ENCODE peak calls at places on chromosomes 13 and 19, in nine cellular contexts. P is tibial artery, V is right lobe of liver, W is left lung, X is trophoblast cell, Q is mesendoderm, E is WERI-Rb-1, C is IMR-90, M is neural progenitor cell. F is an unnamed sample. For H3K27me3 and H3K36me3, the result is how much of the 10 kb centered on the place peaks cover.

GRCh38 chr19:2271516-2272103 is 10.4 kb downstream of the PEAK3 start:
- DNase-seq in P (no peak), V (peak), W (no peak), X (no peak), Q (no peak), E (no peak), C (peak), M (peak), F (peak)

GRCh38 chr13:112998506-112999280 is 29.7 kb downstream of the MCF2L start:
- DNase-seq in P (no peak), V (peak), W (no peak), X (no peak), Q (no peak), E (no peak), C (no peak), M (no peak), F (no peak)

GRCh38 chr13:26460652-26461051 is 96.8 kb upstream of the WASF3 start:
- DNase-seq in P (no peak), V (no peak), W (no peak), X (no peak), Q (no peak), E (no peak), C (peak), M (no peak), F (no peak)

GRCh38 chr13:27522847-27523246 is 72.5 kb upstream of the MTIF3 start:
- DNase-seq in P (no peak), V (no peak), W (no peak), X (no peak), Q (no peak), E (no peak), C (no peak), M (no peak), F (no peak)

GRCh38 chr13:29754486-29754806 is 96.0 kb downstream of the UBL3 start:
- DNase-seq in P (no peak), V (no peak), W (no peak), X (peak), Q (peak), E (no peak), C (peak), M (no peak), F (peak)

GRCh38 chr13:104143760-104144406 is 1077.7 kb upstream of the SLC10A2 start:
- DNase-seq in P (no peak), V (no peak), W (no peak), X (no peak), Q (peak), E (no peak), C (no peak), M (peak), F (no peak)

GRCh38 chr13:102517959-102518358 is 78.8 kb upstream of the TPP2 start:
- DNase-seq in P (no peak), V (no peak), W (no peak), X (no peak), Q (no peak), E (no peak), C (no peak), M (no peak), F (no peak)

GRCh38 chr19:14700711-14701110 is 10.9 kb downstream of the ZNF333 start:
- DNase-seq in P (no peak), V (no peak), W (no peak), X (no peak), Q (no peak), E (no peak), C (no peak), M (no peak), F (no peak)

GRCh38 chr19:3819989-3820388 is 33.8 kb upstream of the MATK start:
- DNase-seq in P (no peak), V (no peak), W (no peak), X (no peak), Q (no peak), E (no peak), C (no peak), M (no peak), F (no peak)

GRCh38 chr13:100526299-100527030 is 62.1 kb downstream of the GGACT start:
- DNase-seq in P (no peak), V (no peak), W (no peak), X (no peak), Q (no peak), E (peak), C (no peak), M (peak), F (peak)

GRCh38 chr19:34184880-34185491 is 12.7 kb downstream of the LSM14A start:
- DNase-seq in P (no peak), V (no peak), W (no peak), X (no peak), Q (no peak), E (no peak), C (no peak), M (no peak), F (no peak)

GRCh38 chr13:41603917-41604316 is 146.6 kb downstream of the RGCC start:
- DNase-seq in P (no peak), V (no peak), W (no peak), X (no peak), Q (no peak), E (no peak), C (peak), M (no peak), F (no peak)

GRCh38 chr19:37988758-37989635 is 82.0 kb downstream of the SIPA1L3 start:
- DNase-seq in P (no peak), V (peak), W (no peak), X (no peak), Q (peak), E (no peak), C (no peak), M (peak), F (peak)

GRCh38 chr19:15154002-15154612 is 46.7 kb downstream of the NOTCH3 start:
- DNase-seq in P (peak), V (no peak), W (no peak), X (peak), Q (peak), E (peak), C (peak), M (peak), F (peak)

GRCh38 chr13:30806784-30807183 is 71.4 kb downstream of the ALOX5AP start:
- DNase-seq in P (no peak), V (no peak), W (no peak), X (no peak), Q (no peak), E (no peak), C (peak), M (no peak), F (no peak)

GRCh38 chr13:28540612-28541011 is 45.7 kb upstream of the FLT1 start:
- DNase-seq in P (no peak), V (no peak), W (no peak), X (peak), Q (no peak), E (no peak), C (peak), M (no peak), F (peak)

GRCh38 chr13:57629391-57629804 is 2.1 kb upstream of the PCDH17 start:
- DNase-seq in P (peak), V (no peak), W (no peak), X (no peak), Q (no peak), E (no peak), C (no peak), M (no peak), F (peak)
- H3K4me3 ChIP-seq in P (peak), V (peak), W (peak), X (peak), Q (peak), E (peak), C (peak), M (peak), F (peak)

GRCh38 chr19:17949956-17950309 is 17.0 kb upstream of the KCNN1 start:
- DNase-seq in P (no peak), V (no peak), W (no peak), X (no peak), Q (peak), E (no peak), C (no peak), M (no peak), F (peak)

GRCh38 chr19:17948967-17949930 is 16.4 kb downstream of the CCDC124 start:
- DNase-seq in P (no peak), V (no peak), W (no peak), X (no peak), Q (no peak), E (peak), C (no peak), M (peak), F (peak)

GRCh38 chr19:17946965-17947784 is 14.4 kb downstream of the CCDC124 start:
- DNase-seq in P (no peak), V (no peak), W (no peak), X (no peak), Q (peak), E (peak), C (no peak), M (no peak), F (no peak)

GRCh38 chr19:17947815-17948473 is 15.1 kb downstream of the CCDC124 start:
- DNase-seq in P (peak), V (peak), W (peak), X (peak), Q (peak), E (peak), C (peak), M (peak), F (peak)

GRCh38 chr19:17948474-17948966 is 15.7 kb downstream of the CCDC124 start:
- DNase-seq in P (no peak), V (no peak), W (no peak), X (no peak), Q (no peak), E (peak), C (no peak), M (no peak), F (no peak)
- H3K27me3 ChIP-seq in P (half or more), V (under half), W (half or more), X (under half), Q (under half), E (under half), C (under half), M (half or more), F (under half)

DNA sequence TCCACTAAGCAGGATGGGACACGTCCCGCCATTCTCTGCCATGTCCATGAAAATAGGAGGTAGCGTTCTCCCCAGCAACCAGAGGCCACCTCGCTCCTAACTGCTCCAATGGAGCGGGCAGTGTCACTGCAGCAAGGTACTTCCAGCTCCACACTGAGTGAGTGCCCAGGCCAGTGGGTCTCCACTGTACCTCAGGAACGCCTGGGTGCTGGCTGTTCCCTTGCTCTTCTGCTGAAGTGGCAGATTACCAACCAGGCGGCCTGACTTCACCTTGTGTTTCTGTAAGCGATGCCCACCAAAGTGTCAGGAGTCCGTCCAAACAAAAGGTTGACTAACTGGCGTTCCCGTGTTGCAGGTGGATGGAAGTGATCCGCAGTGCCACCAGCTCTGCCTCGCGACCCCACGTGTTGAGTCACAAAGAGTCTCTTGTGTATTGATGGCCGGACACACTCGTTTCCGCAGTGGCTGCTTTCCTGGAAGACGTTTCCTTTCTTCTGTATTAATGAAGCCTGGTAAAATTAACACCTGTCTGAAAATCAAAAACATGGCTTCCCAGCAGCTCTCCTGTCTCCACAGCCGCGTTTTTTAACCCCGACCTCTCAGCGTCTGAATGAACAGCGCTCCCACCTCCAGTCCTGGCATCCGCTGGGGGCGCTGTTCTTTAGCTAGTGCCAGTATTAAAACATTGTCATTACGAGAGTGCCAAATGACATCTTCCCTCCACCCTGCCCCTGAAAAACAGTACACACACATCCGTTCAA is 128.8 kb downstream of the STK24 start:
- DNase-seq in P (no peak), V (no peak), W (no peak), X (no peak), Q (peak), E (peak), C (no peak), M (peak), F (peak)
- H3K36me3 ChIP-seq in P (under half), V (half or more), W (half or more), X (half or more), Q (under half), E (half or more), C (half or more), M (under half), F (under half)

GRCh38 chr13:51538626-51539179 is 45.6 kb upstream of the WDFY2 start:
- DNase-seq in P (no peak), V (no peak), W (no peak), X (no peak), Q (no peak), E (peak), C (no peak), M (no peak), F (no peak)
- H3K4me3 ChIP-seq in P (no peak), V (no peak), W (no peak), X (no peak), Q (no peak), E (no peak), C (no peak), M (no peak), F (no peak)

GRCh38 chr13:111485491-111486250 is 165.2 kb downstream of the TEX29 start:
- DNase-seq in P (no peak), V (no peak), W (no peak), X (no peak), Q (no peak), E (peak), C (no peak), M (no peak), F (no peak)
- H3K27me3 ChIP-seq in P (under half), V (under half), W (under half), X (under half), Q (under half), E (half or more), C (under half), M (under half), F (under half)

GRCh38 chr13:46140044-46140443 is 35.2 kb upstream of the CPB2 start:
- DNase-seq in P (no peak), V (no peak), W (no peak), X (no peak), Q (no peak), E (no peak), C (no peak), M (no peak), F (no peak)
- H3K36me3 ChIP-seq in P (under half), V (under half), W (half or more), X (under half), Q (under half), E (under half), C (under half), M (under half), F (under half)

DNA sequence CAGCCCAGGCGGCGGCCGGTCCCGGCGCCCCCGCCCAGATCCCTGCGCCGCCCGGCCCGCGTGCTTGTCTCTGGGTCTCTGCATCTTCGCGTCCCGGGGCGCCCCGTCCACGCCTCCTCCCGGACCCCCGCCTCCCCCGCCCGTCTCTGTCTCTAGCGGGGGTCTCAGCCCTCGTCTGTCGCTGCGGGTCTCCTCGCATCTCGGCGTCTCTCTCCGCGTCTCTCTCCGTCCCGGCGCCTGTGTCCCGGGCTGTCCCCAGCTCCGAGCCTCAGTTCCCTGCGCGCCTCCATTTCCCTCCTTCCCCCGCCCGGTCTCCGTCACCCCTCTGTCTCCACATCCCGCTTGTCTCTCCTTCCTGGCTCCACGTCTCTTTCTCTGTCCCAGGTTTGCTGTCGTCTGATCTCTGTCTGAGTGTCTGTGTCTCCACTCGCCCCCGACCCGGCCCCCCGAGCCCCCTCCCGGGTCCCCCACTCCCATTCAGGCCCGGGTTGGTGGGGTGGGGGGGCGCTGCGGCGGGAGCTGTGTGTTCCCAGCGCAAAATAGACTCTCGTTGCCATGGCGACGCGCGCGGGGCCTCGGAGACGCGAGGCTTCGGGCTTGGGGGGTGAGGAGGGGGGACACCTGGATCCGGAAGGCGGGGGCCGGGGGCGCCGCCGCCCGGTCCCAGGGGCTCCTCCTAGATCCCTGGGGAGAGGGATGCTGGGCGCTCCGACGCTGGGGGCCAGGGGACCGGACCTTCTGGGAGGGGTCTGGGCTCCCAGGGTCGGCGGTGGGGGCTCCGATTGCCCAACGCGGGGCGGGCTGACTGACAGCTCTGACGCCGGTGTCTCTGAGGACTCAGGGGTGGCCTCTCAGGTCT is 8.7 kb upstream of the SHISA7 start:
- DNase-seq in P (no peak), V (no peak), W (no peak), X (no peak), Q (no peak), E (no peak), C (no peak), M (peak), F (peak)
- H3K4me3 ChIP-seq in P (no peak), V (no peak), W (no peak), X (no peak), Q (no peak), E (peak), C (peak), M (peak), F (peak)

GRCh38 chr19:13057147-13057572 is 45.5 kb downstream of the LYL1 start:
- DNase-seq in P (no peak), V (no peak), W (no peak), X (no peak), Q (no peak), E (no peak), C (no peak), M (peak), F (peak)

GRCh38 chr19:13056052-13056660 is 46.5 kb downstream of the LYL1 start:
- DNase-seq in P (peak), V (no peak), W (peak), X (no peak), Q (peak), E (no peak), C (peak), M (peak), F (peak)

GRCh38 chr19:13054605-13055212 is 47.9 kb downstream of the LYL1 start:
- DNase-seq in P (no peak), V (no peak), W (no peak), X (no peak), Q (no peak), E (no peak), C (no peak), M (no peak), F (peak)

GRCh38 chr19:13053761-13054604 is 48.7 kb downstream of the LYL1 start:
- DNase-seq in P (peak), V (peak), W (peak), X (no peak), Q (peak), E (no peak), C (peak), M (peak), F (peak)

GRCh38 chr19:13055213-13056051 is 47.2 kb downstream of the LYL1 start:
- DNase-seq in P (peak), V (no peak), W (peak), X (no peak), Q (peak), E (peak), C (peak), M (peak), F (peak)
- H3K27me3 ChIP-seq in P (under half), V (under half), W (under half), X (under half), Q (under half), E (under half), C (under half), M (half or more), F (half or more)

GRCh38 chr19:10662384-10663251 is 8.5 kb downstream of the ILF3 start:
- DNase-seq in P (no peak), V (no peak), W (no peak), X (peak), Q (no peak), E (no peak), C (peak), M (no peak), F (peak)

GRCh38 chr19:10660346-10660745 is 6.2 kb downstream of the ILF3 start:
- DNase-seq in P (no peak), V (no peak), W (no peak), X (peak), Q (no peak), E (no peak), C (no peak), M (no peak), F (peak)

GRCh38 chr19:10667867-10668266 is 13.7 kb downstream of the ILF3 start:
- DNase-seq in P (no peak), V (no peak), W (no peak), X (no peak), Q (no peak), E (no peak), C (no peak), M (no peak), F (peak)

GRCh38 chr19:10661946-10662345 is 7.8 kb downstream of the ILF3 start:
- DNase-seq in P (no peak), V (no peak), W (no peak), X (no peak), Q (no peak), E (no peak), C (no peak), M (no peak), F (peak)
- H3K36me3 ChIP-seq in P (under half), V (under half), W (under half), X (under half), Q (under half), E (half or more), C (under half), M (under half), F (under half)

GRCh38 chr19:7516281-7516862 is 469 bp downstream of the ZNF358 start:
- DNase-seq in P (peak), V (no peak), W (no peak), X (no peak), Q (no peak), E (no peak), C (no peak), M (peak), F (no peak)
- H3K4me3 ChIP-seq in P (peak), V (peak), W (peak), X (peak), Q (peak), E (peak), C (peak), M (peak), F (peak)